ENCODE peak calls at places on chromosomes 1 and 21, in seven cellular contexts. J, W, T, Y, P, D and E are unnamed samples.

GRCh38 chr21:36030581-36031189 is 29.6 kb downstream of the SETD4 start:
- DNase-seq in J (no peak), W (no peak), T (no peak), Y (peak; percentile 41), P (no peak), D (no peak), E (no peak)

GRCh38 chr1:183676515-183677189 is 23.5 kb upstream of the APOBEC4 start:
- DNase-seq in J (peak; percentile 48), W (no peak), T (no peak), Y (no peak), P (peak; percentile 54), D (no peak), E (no peak)

GRCh38 chr1:14625587-14626447 is 27.3 kb downstream of the KAZN start:
- DNase-seq in J (no peak), W (no peak), T (no peak), Y (no peak), P (no peak), D (no peak), E (no peak)

GRCh38 chr1:165826565-165826964 is 849 bp upstream of the UCK2 start:
- DNase-seq in J (no peak), W (no peak), T (no peak), Y (no peak), P (no peak), D (no peak), E (no peak)

GRCh38 chr21:42621166-42621827 is 32.1 kb upstream of the PDE9A start:
- DNase-seq in J (no peak), W (no peak), T (no peak), Y (no peak), P (peak; percentile 26), D (no peak), E (no peak)

GRCh38 chr1:15617874-15618684 is 821 bp downstream of the DDI2 start:
- DNase-seq in J (peak; percentile 73), W (no peak), T (no peak), Y (peak; percentile 75), P (peak; percentile 74), D (peak; percentile 49), E (peak; percentile 57)

GRCh38 chr1:65471213-65471833 is 50.9 kb downstream of the LEPR start:
- DNase-seq in J (no peak), W (no peak), T (no peak), Y (no peak), P (peak; percentile 88), D (no peak), E (no peak)

GRCh38 chr21:45522381-45522780 is 19.9 kb downstream of the SLC19A1 start:
- DNase-seq in J (no peak), W (no peak), T (no peak), Y (no peak), P (no peak), D (no peak), E (no peak)

GRCh38 chr1:84570436-84571149 is 3.6 kb downstream of the CTBS start:
- DNase-seq in J (no peak), W (no peak), T (no peak), Y (no peak), P (no peak), D (no peak), E (no peak)

GRCh38 chr1:3942416-3943122 is 42.5 kb upstream of the C1orf174 start:
- DNase-seq in J (no peak), W (no peak), T (no peak), Y (no peak), P (peak; percentile 78), D (no peak), E (no peak)

GRCh38 chr1:71658295-71658694 is 577.5 kb upstream of the ZRANB2 start:
- DNase-seq in J (no peak), W (no peak), T (no peak), Y (no peak), P (no peak), D (no peak), E (no peak)

GRCh38 chr1:205519541-205520131 is 15.2 kb downstream of the CDK18 start:
- DNase-seq in J (no peak), W (no peak), T (no peak), Y (no peak), P (no peak), D (no peak), E (peak; percentile 65)

GRCh38 chr1:156797212-156797871 is 19.3 kb downstream of the SH2D2A start:
- DNase-seq in J (peak; percentile 68), W (peak; percentile 45), T (peak; percentile 75), Y (peak; percentile 70), P (peak; percentile 55), D (no peak), E (peak; percentile 86)

GRCh38 chr1:178344513-178345077 is 152.2 kb downstream of the CLEC20A start:
- DNase-seq in J (peak; percentile 8), W (peak; percentile 51), T (peak; percentile 17), Y (no peak), P (peak; percentile 36), D (peak; percentile 1), E (peak; percentile 85)

GRCh38 chr21:42596657-42597056 is 56.8 kb upstream of the PDE9A start:
- DNase-seq in J (no peak), W (no peak), T (no peak), Y (no peak), P (no peak), D (no peak), E (no peak)

GRCh38 chr1:84089470-84090261 is 54.4 kb upstream of the PRKACB start:
- DNase-seq in J (no peak), W (peak; percentile 85), T (no peak), Y (no peak), P (peak; percentile 62), D (no peak), E (no peak)

GRCh38 chr1:16250547-16251251 is 13.7 kb upstream of the CPLANE2 start:
- DNase-seq in J (no peak), W (no peak), T (no peak), Y (no peak), P (no peak), D (no peak), E (no peak)

GRCh38 chr1:12613180-12613579 is 4.8 kb downstream of the DHRS3 start:
- DNase-seq in J (no peak), W (no peak), T (no peak), Y (no peak), P (no peak), D (no peak), E (no peak)

GRCh38 chr1:241531195-241532172 is 694 bp upstream of the KMO start:
- DNase-seq in J (peak; percentile 17), W (peak; percentile 76), T (peak; percentile 17), Y (peak; percentile 32), P (peak; percentile 71), D (peak; percentile 66), E (peak; percentile 78)

GRCh38 chr1:17572264-17572985 is 32.9 kb downstream of the ARHGEF10L start:
- DNase-seq in J (no peak), W (no peak), T (no peak), Y (peak; percentile 40), P (no peak), D (no peak), E (peak; percentile 89)

GRCh38 chr1:92817986-92818764 is 13.7 kb upstream of the RPL5 start:
- DNase-seq in J (peak; percentile 38), W (no peak), T (peak; percentile 23), Y (peak; percentile 56), P (no peak), D (no peak), E (peak; percentile 76)

GRCh38 chr1:61914823-61915482 is 172.7 kb downstream of the PATJ start:
- DNase-seq in J (no peak), W (no peak), T (no peak), Y (no peak), P (peak; percentile 96), D (no peak), E (no peak)

DNA sequence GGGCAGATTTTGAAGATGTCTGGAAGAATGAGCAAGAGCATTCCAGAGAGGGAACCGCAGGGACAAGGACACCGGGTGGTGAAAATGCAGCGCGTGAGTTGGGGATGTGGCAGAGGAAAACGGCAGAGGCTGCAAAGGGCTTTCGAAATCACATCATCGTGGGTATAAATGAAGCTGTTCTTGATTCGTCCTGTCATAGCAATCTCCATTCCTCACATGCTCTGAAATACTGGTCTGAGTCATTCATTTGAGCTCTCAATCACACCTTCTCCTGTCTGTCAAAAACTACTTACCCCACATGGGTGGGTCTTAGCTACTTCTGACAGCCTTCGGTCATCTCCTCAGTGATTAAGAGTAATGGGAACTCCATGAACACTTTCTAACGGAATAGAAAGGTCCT is 81.5 kb downstream of the ERG start:
- DNase-seq in J (no peak), W (no peak), T (no peak), Y (no peak), P (no peak), D (no peak), E (no peak)
- TF ChIP-seq REST in J (no peak), W (no peak), T (no peak), Y (no peak), P (no peak), D (no peak), E (no peak)

DNA sequence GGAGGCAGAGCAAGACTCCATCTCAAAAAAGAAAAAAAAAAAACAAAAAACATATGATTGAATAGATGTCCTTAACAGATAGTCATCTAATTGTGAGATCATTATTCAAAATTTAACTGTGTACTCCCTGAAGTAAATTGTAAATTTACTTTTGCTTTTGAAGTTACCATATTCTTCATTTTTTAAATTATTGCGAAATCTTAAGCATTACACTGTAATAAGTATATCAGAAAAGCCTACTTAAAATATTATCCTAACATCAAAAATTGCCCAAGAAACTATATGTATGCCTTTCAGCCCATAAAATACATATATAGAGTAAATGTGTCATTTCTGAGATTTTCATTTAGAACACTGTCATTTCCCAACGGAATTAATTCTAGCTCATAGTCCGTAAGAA is 91.9 kb downstream of the AK5 start:
- DNase-seq in J (no peak), W (no peak), T (no peak), Y (no peak), P (no peak), D (no peak), E (no peak)
- H3K4me3 ChIP-seq in J (no peak overlapping the region), W (no peak overlapping the region), T (no peak overlapping the region), Y (no peak overlapping the region), P (no peak overlapping the region), D (no peak overlapping the region), E (no peak overlapping the region)

DNA sequence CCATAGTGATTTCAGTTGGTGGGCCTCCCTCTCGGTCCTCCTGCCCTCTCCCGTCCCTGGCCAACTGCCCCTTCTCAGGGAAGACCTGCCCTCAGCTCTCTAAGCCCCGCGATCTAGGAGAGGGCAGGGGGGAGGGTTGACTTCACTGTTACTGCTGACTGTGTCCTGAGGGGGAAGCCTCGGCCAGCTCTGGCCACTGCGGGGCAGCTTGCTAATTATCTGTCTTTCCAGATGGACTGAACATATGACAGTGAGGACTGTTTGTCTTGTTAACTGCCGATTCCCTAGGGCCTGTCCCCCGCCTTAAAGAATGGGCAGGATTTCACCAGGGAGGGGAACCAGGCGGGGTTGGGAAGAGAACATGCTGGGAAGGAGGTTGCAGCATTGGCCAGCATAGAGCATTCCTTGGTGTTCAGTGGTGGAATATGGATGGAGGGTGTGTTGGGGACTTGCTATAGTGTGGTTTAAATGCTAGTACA is 22.9 kb downstream of the NIPAL3 start:
- DNase-seq in J (peak; percentile 70), W (no peak), T (no peak), Y (peak; percentile 41), P (no peak), D (no peak), E (peak; percentile 29)
- TF ChIP-seq REST in J (no peak), W (no peak), T (no peak), Y (no peak), P (no peak), D (no peak), E (no peak)

GRCh38 chr1:159120317-159120716 is 43.8 kb upstream of the AIM2 start:
- DNase-seq in J (no peak), W (no peak), T (no peak), Y (no peak), P (no peak), D (no peak), E (no peak)

GRCh38 chr1:159121526-159121925 is 45.0 kb upstream of the AIM2 start:
- DNase-seq in J (no peak), W (no peak), T (no peak), Y (no peak), P (no peak), D (peak; percentile 9), E (no peak)

GRCh38 chr1:159122005-159122621 is 45.5 kb upstream of the AIM2 start:
- DNase-seq in J (no peak), W (no peak), T (no peak), Y (no peak), P (no peak), D (peak; percentile 19), E (no peak)
- H3K4me3 ChIP-seq in J (no peak overlapping the region), W (no peak overlapping the region), T (no peak overlapping the region), Y (no peak overlapping the region), P (no peak overlapping the region), D (no peak overlapping the region), E (no peak overlapping the region)